ENCODE peak calls at places on chromosomes 11 and 22, in nine cellular contexts. One of them, this sample, is unnamed.

GRCh38 chr22:39825661-39826102 is 67.9 kb downstream of the ENTHD1 start:
- DNase-seq in thyroid gland: no peak
- DNase-seq in effector memory CD4-positive, alpha-beta T cell: no peak
- DNase-seq in neuronal stem cell: no peak
- DNase-seq in upper lobe of left lung: no peak
- DNase-seq in brain microvascular endothelial cell: no peak
- DNase-seq in AG09309: no peak
- DNase-seq in cardiac fibroblast: no peak
- DNase-seq in IMR-90: no peak
- DNase-seq in this sample: no peak

GRCh38 chr11:104663190-104664140 is 234.8 kb downstream of the CASP12 start:
- DNase-seq in IMR-90: peak
- DNase-seq in brain microvascular endothelial cell: no peak
- DNase-seq in effector memory CD4-positive, alpha-beta T cell: no peak
- DNase-seq in upper lobe of left lung: no peak
- DNase-seq in cardiac fibroblast: peak
- DNase-seq in neuronal stem cell: no peak
- DNase-seq in AG09309: no peak
- DNase-seq in thyroid gland: no peak
- DNase-seq in this sample: no peak

GRCh38 chr11:65488273-65489058 is 10.4 kb upstream of the MALAT1 start:
- DNase-seq in effector memory CD4-positive, alpha-beta T cell: no peak
- DNase-seq in IMR-90: peak
- DNase-seq in neuronal stem cell: no peak
- DNase-seq in cardiac fibroblast: peak
- DNase-seq in brain microvascular endothelial cell: peak
- DNase-seq in thyroid gland: peak
- DNase-seq in upper lobe of left lung: no peak
- DNase-seq in AG09309: no peak
- DNase-seq in this sample: no peak

GRCh38 chr22:17562906-17563870 is at the start of gene SLC25A18:
- DNase-seq in cardiac fibroblast: peak
- DNase-seq in effector memory CD4-positive, alpha-beta T cell: no peak
- DNase-seq in brain microvascular endothelial cell: no peak
- DNase-seq in IMR-90: no peak
- DNase-seq in thyroid gland: no peak
- DNase-seq in AG09309: no peak
- DNase-seq in upper lobe of left lung: peak
- DNase-seq in neuronal stem cell: peak
- DNase-seq in this sample: no peak

GRCh38 chr11:104061851-104062521 is 25.5 kb downstream of the DDI1 start:
- DNase-seq in neuronal stem cell: no peak
- DNase-seq in effector memory CD4-positive, alpha-beta T cell: no peak
- DNase-seq in AG09309: no peak
- DNase-seq in brain microvascular endothelial cell: no peak
- DNase-seq in thyroid gland: no peak
- DNase-seq in IMR-90: peak
- DNase-seq in upper lobe of left lung: no peak
- DNase-seq in cardiac fibroblast: peak
- DNase-seq in this sample: no peak

GRCh38 chr22:41481925-41482318 is 13.0 kb downstream of the ACO2 start:
- DNase-seq in thyroid gland: no peak
- DNase-seq in brain microvascular endothelial cell: no peak
- DNase-seq in effector memory CD4-positive, alpha-beta T cell: no peak
- DNase-seq in IMR-90: no peak
- DNase-seq in AG09309: no peak
- DNase-seq in upper lobe of left lung: no peak
- DNase-seq in neuronal stem cell: no peak
- DNase-seq in cardiac fibroblast: no peak
- DNase-seq in this sample: no peak

GRCh38 chr22:46076651-46077339 is 73.5 kb upstream of the PPARA start:
- DNase-seq in effector memory CD4-positive, alpha-beta T cell: no peak
- DNase-seq in brain microvascular endothelial cell: no peak
- DNase-seq in cardiac fibroblast: peak
- DNase-seq in AG09309: peak
- DNase-seq in upper lobe of left lung: peak
- DNase-seq in IMR-90: peak
- DNase-seq in thyroid gland: peak
- DNase-seq in neuronal stem cell: no peak
- DNase-seq in this sample: no peak

GRCh38 chr22:47396105-47396504 is 633.7 kb downstream of the TBC1D22A start:
- DNase-seq in effector memory CD4-positive, alpha-beta T cell: no peak
- DNase-seq in brain microvascular endothelial cell: no peak
- DNase-seq in IMR-90: no peak
- DNase-seq in upper lobe of left lung: no peak
- DNase-seq in neuronal stem cell: no peak
- DNase-seq in thyroid gland: no peak
- DNase-seq in AG09309: no peak
- DNase-seq in cardiac fibroblast: no peak
- DNase-seq in this sample: no peak

GRCh38 chr11:34997872-34998548 is 81.6 kb downstream of the PDHX start:
- DNase-seq in IMR-90: peak
- DNase-seq in brain microvascular endothelial cell: no peak
- DNase-seq in cardiac fibroblast: peak
- DNase-seq in thyroid gland: no peak
- DNase-seq in neuronal stem cell: no peak
- DNase-seq in AG09309: no peak
- DNase-seq in upper lobe of left lung: no peak
- DNase-seq in effector memory CD4-positive, alpha-beta T cell: no peak
- DNase-seq in this sample: no peak

GRCh38 chr11:130609121-130610035 is 160.9 kb downstream of the ADAMTS15 start:
- DNase-seq in effector memory CD4-positive, alpha-beta T cell: no peak
- DNase-seq in thyroid gland: peak
- DNase-seq in upper lobe of left lung: peak
- DNase-seq in AG09309: no peak
- DNase-seq in brain microvascular endothelial cell: peak
- DNase-seq in cardiac fibroblast: peak
- DNase-seq in neuronal stem cell: no peak
- DNase-seq in IMR-90: no peak
- DNase-seq in this sample: no peak

GRCh38 chr22:23714596-23715588 is 24.1 kb downstream of the RGL4 start:
- DNase-seq in effector memory CD4-positive, alpha-beta T cell: no peak
- DNase-seq in thyroid gland: no peak
- DNase-seq in upper lobe of left lung: no peak
- DNase-seq in IMR-90: no peak
- DNase-seq in brain microvascular endothelial cell: no peak
- DNase-seq in neuronal stem cell: no peak
- DNase-seq in AG09309: no peak
- DNase-seq in cardiac fibroblast: no peak
- DNase-seq in this sample: no peak

GRCh38 chr22:39534591-39535301 is 2.2 kb upstream of the RPS19BP1 start:
- DNase-seq in cardiac fibroblast: peak
- DNase-seq in neuronal stem cell: peak
- DNase-seq in AG09309: no peak
- DNase-seq in effector memory CD4-positive, alpha-beta T cell: peak
- DNase-seq in upper lobe of left lung: peak
- DNase-seq in thyroid gland: peak
- DNase-seq in brain microvascular endothelial cell: peak
- DNase-seq in IMR-90: peak
- DNase-seq in this sample: no peak

GRCh38 chr11:92111291-92111690 is 113.3 kb upstream of the FAT3 start:
- DNase-seq in cardiac fibroblast: no peak
- DNase-seq in thyroid gland: no peak
- DNase-seq in IMR-90: no peak
- DNase-seq in AG09309: no peak
- DNase-seq in brain microvascular endothelial cell: no peak
- DNase-seq in upper lobe of left lung: no peak
- DNase-seq in neuronal stem cell: no peak
- DNase-seq in effector memory CD4-positive, alpha-beta T cell: no peak
- DNase-seq in this sample: no peak

GRCh38 chr11:94876645-94877445 is 96.5 kb downstream of the CWC15 start:
- DNase-seq in thyroid gland: peak
- DNase-seq in IMR-90: peak
- DNase-seq in cardiac fibroblast: peak
- DNase-seq in brain microvascular endothelial cell: peak
- DNase-seq in effector memory CD4-positive, alpha-beta T cell: no peak
- DNase-seq in neuronal stem cell: no peak
- DNase-seq in AG09309: peak
- DNase-seq in upper lobe of left lung: peak
- DNase-seq in this sample: no peak
- H3K4me3 ChIP-seq in thyroid gland: no peak
- H3K4me3 ChIP-seq in IMR-90: no peak
- H3K4me3 ChIP-seq in cardiac fibroblast: no peak
- H3K4me3 ChIP-seq in brain microvascular endothelial cell: no peak
- H3K4me3 ChIP-seq in effector memory CD4-positive, alpha-beta T cell: no peak
- H3K4me3 ChIP-seq in neuronal stem cell: no peak
- H3K4me3 ChIP-seq in AG09309: no peak
- H3K4me3 ChIP-seq in upper lobe of left lung: no peak
- H3K4me3 ChIP-seq in this sample: no peak

GRCh38 chr11:75524576-75525432 is 937 bp downstream of the GDPD5 start:
- DNase-seq in brain microvascular endothelial cell: no peak
- DNase-seq in effector memory CD4-positive, alpha-beta T cell: no peak
- DNase-seq in IMR-90: peak
- DNase-seq in cardiac fibroblast: peak
- DNase-seq in upper lobe of left lung: no peak
- DNase-seq in AG09309: no peak
- DNase-seq in thyroid gland: no peak
- DNase-seq in neuronal stem cell: peak
- DNase-seq in this sample: no peak

GRCh38 chr11:75522645-75523044 is 3.1 kb downstream of the GDPD5 start:
- DNase-seq in AG09309: no peak
- DNase-seq in cardiac fibroblast: no peak
- DNase-seq in IMR-90: no peak
- DNase-seq in thyroid gland: no peak
- DNase-seq in neuronal stem cell: no peak
- DNase-seq in upper lobe of left lung: no peak
- DNase-seq in brain microvascular endothelial cell: no peak
- DNase-seq in effector memory CD4-positive, alpha-beta T cell: no peak
- DNase-seq in this sample: no peak

GRCh38 chr11:75525433-75526191 is at the start of gene GDPD5:
- DNase-seq in IMR-90: peak
- DNase-seq in brain microvascular endothelial cell: peak
- DNase-seq in thyroid gland: peak
- DNase-seq in upper lobe of left lung: peak
- DNase-seq in effector memory CD4-positive, alpha-beta T cell: peak
- DNase-seq in neuronal stem cell: peak
- DNase-seq in cardiac fibroblast: peak
- DNase-seq in AG09309: peak
- DNase-seq in this sample: peak

GRCh38 chr11:75523189-75523588 is 2.6 kb downstream of the GDPD5 start:
- DNase-seq in brain microvascular endothelial cell: no peak
- DNase-seq in effector memory CD4-positive, alpha-beta T cell: no peak
- DNase-seq in IMR-90: no peak
- DNase-seq in upper lobe of left lung: no peak
- DNase-seq in neuronal stem cell: no peak
- DNase-seq in thyroid gland: no peak
- DNase-seq in cardiac fibroblast: no peak
- DNase-seq in AG09309: no peak
- DNase-seq in this sample: no peak

GRCh38 chr11:75523811-75524401 is 1.8 kb downstream of the GDPD5 start:
- DNase-seq in effector memory CD4-positive, alpha-beta T cell: no peak
- DNase-seq in AG09309: no peak
- DNase-seq in IMR-90: no peak
- DNase-seq in brain microvascular endothelial cell: no peak
- DNase-seq in cardiac fibroblast: no peak
- DNase-seq in thyroid gland: no peak
- DNase-seq in neuronal stem cell: no peak
- DNase-seq in upper lobe of left lung: no peak
- DNase-seq in this sample: no peak
- H3K4me3 ChIP-seq in effector memory CD4-positive, alpha-beta T cell: peak
- H3K4me3 ChIP-seq in AG09309: no peak
- H3K4me3 ChIP-seq in IMR-90: no peak
- H3K4me3 ChIP-seq in brain microvascular endothelial cell: no peak
- H3K4me3 ChIP-seq in cardiac fibroblast: no peak
- H3K4me3 ChIP-seq in thyroid gland: no peak
- H3K4me3 ChIP-seq in neuronal stem cell: no peak
- H3K4me3 ChIP-seq in upper lobe of left lung: no peak
- H3K4me3 ChIP-seq in this sample: no peak

GRCh38 chr11:108871867-108872266 is 207.0 kb downstream of the DDX10 start:
- DNase-seq in neuronal stem cell: no peak
- DNase-seq in IMR-90: no peak
- DNase-seq in AG09309: no peak
- DNase-seq in thyroid gland: no peak
- DNase-seq in brain microvascular endothelial cell: no peak
- DNase-seq in cardiac fibroblast: peak
- DNase-seq in upper lobe of left lung: no peak
- DNase-seq in effector memory CD4-positive, alpha-beta T cell: no peak
- DNase-seq in this sample: no peak
- H3K4me3 ChIP-seq in neuronal stem cell: no peak
- H3K4me3 ChIP-seq in IMR-90: no peak
- H3K4me3 ChIP-seq in AG09309: no peak
- H3K4me3 ChIP-seq in thyroid gland: no peak
- H3K4me3 ChIP-seq in brain microvascular endothelial cell: no peak
- H3K4me3 ChIP-seq in cardiac fibroblast: no peak
- H3K4me3 ChIP-seq in upper lobe of left lung: no peak
- H3K4me3 ChIP-seq in effector memory CD4-positive, alpha-beta T cell: no peak
- H3K4me3 ChIP-seq in this sample: no peak

GRCh38 chr11:2257023-2257700 is 13.2 kb downstream of the ASCL2 start:
- DNase-seq in upper lobe of left lung: no peak
- DNase-seq in IMR-90: no peak
- DNase-seq in thyroid gland: peak
- DNase-seq in cardiac fibroblast: no peak
- DNase-seq in neuronal stem cell: no peak
- DNase-seq in effector memory CD4-positive, alpha-beta T cell: no peak
- DNase-seq in brain microvascular endothelial cell: no peak
- DNase-seq in AG09309: no peak
- DNase-seq in this sample: no peak

GRCh38 chr11:2259466-2259830 is 10.9 kb downstream of the ASCL2 start:
- DNase-seq in effector memory CD4-positive, alpha-beta T cell: no peak
- DNase-seq in upper lobe of left lung: no peak
- DNase-seq in cardiac fibroblast: no peak
- DNase-seq in IMR-90: no peak
- DNase-seq in thyroid gland: no peak
- DNase-seq in AG09309: no peak
- DNase-seq in neuronal stem cell: no peak
- DNase-seq in brain microvascular endothelial cell: no peak
- DNase-seq in this sample: no peak

GRCh38 chr11:2258501-2259465 is 11.6 kb downstream of the ASCL2 start:
- DNase-seq in brain microvascular endothelial cell: no peak
- DNase-seq in upper lobe of left lung: no peak
- DNase-seq in cardiac fibroblast: no peak
- DNase-seq in effector memory CD4-positive, alpha-beta T cell: no peak
- DNase-seq in thyroid gland: no peak
- DNase-seq in AG09309: no peak
- DNase-seq in neuronal stem cell: no peak
- DNase-seq in IMR-90: no peak
- DNase-seq in this sample: no peak

GRCh38 chr11:2259897-2260451 is 10.4 kb downstream of the ASCL2 start:
- DNase-seq in thyroid gland: no peak
- DNase-seq in IMR-90: no peak
- DNase-seq in effector memory CD4-positive, alpha-beta T cell: no peak
- DNase-seq in upper lobe of left lung: no peak
- DNase-seq in cardiac fibroblast: no peak
- DNase-seq in neuronal stem cell: no peak
- DNase-seq in AG09309: no peak
- DNase-seq in brain microvascular endothelial cell: no peak
- DNase-seq in this sample: no peak

DNA sequence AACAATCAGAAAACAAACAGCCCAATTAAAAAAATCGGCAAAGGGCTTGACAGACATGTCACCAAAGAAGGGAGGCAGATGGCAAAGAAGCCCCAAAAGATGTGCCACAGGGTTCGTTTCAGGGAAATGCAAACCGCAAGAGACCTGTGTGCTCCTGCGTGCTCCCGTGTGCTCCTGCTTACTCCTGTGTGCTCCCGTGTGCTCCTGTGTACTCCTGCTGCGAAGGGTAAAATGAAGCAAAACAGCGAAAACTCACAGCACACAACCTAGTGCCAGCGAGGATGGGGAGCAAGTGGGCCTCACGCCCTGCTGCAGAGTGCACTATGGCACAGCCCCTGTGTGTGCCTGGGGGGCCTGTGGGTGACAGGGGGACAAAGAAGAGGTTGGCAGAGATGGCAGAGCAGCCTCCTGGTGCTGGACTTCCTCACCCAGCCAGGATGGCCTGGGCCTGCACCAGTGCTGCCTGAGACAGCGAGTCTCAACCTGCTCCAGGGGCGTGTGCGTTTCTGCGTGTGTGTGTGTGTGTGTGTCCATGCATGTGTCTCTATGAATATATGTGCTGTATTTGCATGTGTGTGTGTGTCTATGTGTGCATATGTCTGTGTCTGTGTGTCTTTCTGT is 14.0 kb downstream of the ASCL2 start:
- DNase-seq in brain microvascular endothelial cell: no peak
- DNase-seq in neuronal stem cell: no peak
- DNase-seq in cardiac fibroblast: no peak
- DNase-seq in thyroid gland: no peak
- DNase-seq in upper lobe of left lung: no peak
- DNase-seq in effector memory CD4-positive, alpha-beta T cell: no peak
- DNase-seq in AG09309: no peak
- DNase-seq in IMR-90: no peak
- DNase-seq in this sample: no peak
- H3K4me3 ChIP-seq in brain microvascular endothelial cell: no peak
- H3K4me3 ChIP-seq in neuronal stem cell: no peak
- H3K4me3 ChIP-seq in cardiac fibroblast: no peak
- H3K4me3 ChIP-seq in thyroid gland: no peak
- H3K4me3 ChIP-seq in upper lobe of left lung: no peak
- H3K4me3 ChIP-seq in effector memory CD4-positive, alpha-beta T cell: no peak
- H3K4me3 ChIP-seq in AG09309: no peak
- H3K4me3 ChIP-seq in IMR-90: no peak
- H3K4me3 ChIP-seq in this sample: no peak